ENCODE peak calls at places on chromosomes 5 and 9, in five cellular contexts. One of them, this sample, is unnamed.

GRCh38 chr5:144102361-144102760 is 68.1 kb downstream of the YIPF5 start:
- DNase-seq in GM23338: no peak
- DNase-seq in H1: no peak
- DNase-seq in foreskin fibroblast: no peak
- DNase-seq in AG04450: no peak
- DNase-seq in this sample: no peak

GRCh38 chr9:72807765-72808445 is 144.9 kb downstream of the ALDH1A1 start:
- DNase-seq in GM23338: peak; percentile 47
- DNase-seq in H1: no peak
- DNase-seq in foreskin fibroblast: no peak
- DNase-seq in AG04450: no peak
- DNase-seq in this sample: no peak

GRCh38 chr5:144583493-144584154 is 413.0 kb downstream of the KCTD16 start:
- DNase-seq in GM23338: peak; percentile 21
- DNase-seq in H1: no peak
- DNase-seq in foreskin fibroblast: no peak
- DNase-seq in AG04450: no peak
- DNase-seq in this sample: no peak

GRCh38 chr9:18190671-18191374 is 283.1 kb upstream of the ADAMTSL1 start:
- DNase-seq in GM23338: peak; percentile 47
- DNase-seq in H1: no peak
- DNase-seq in foreskin fibroblast: no peak
- DNase-seq in AG04450: no peak
- DNase-seq in this sample: no peak

GRCh38 chr5:104146652-104147051 is 584.1 kb upstream of the NUDT12 start:
- DNase-seq in GM23338: no peak
- DNase-seq in H1: no peak
- DNase-seq in foreskin fibroblast: no peak
- DNase-seq in AG04450: no peak
- DNase-seq in this sample: no peak

GRCh38 chr9:4077499-4078102 is 222.3 kb downstream of the GLIS3 start:
- DNase-seq in GM23338: peak; percentile 86
- DNase-seq in H1: no peak
- DNase-seq in foreskin fibroblast: peak; percentile 34
- DNase-seq in AG04450: peak; percentile 29
- DNase-seq in this sample: peak; percentile 83

GRCh38 chr9:127007638-127008037 is 93.1 kb downstream of the RALGPS1 start:
- DNase-seq in GM23338: no peak
- DNase-seq in H1: no peak
- DNase-seq in foreskin fibroblast: no peak
- DNase-seq in AG04450: no peak
- DNase-seq in this sample: no peak

GRCh38 chr9:133160742-133161541 is 2.8 kb downstream of the GBGT1 start:
- DNase-seq in GM23338: peak; percentile 68
- DNase-seq in H1: no peak
- DNase-seq in foreskin fibroblast: peak; percentile 67
- DNase-seq in AG04450: no peak
- DNase-seq in this sample: peak; percentile 77

GRCh38 chr9:90921104-90921503 is 119.5 kb downstream of the SYK start:
- DNase-seq in GM23338: no peak
- DNase-seq in H1: no peak
- DNase-seq in foreskin fibroblast: peak; percentile 27
- DNase-seq in AG04450: no peak
- DNase-seq in this sample: peak; percentile 29

GRCh38 chr5:133483406-133484090 is 128.8 kb downstream of the FSTL4 start:
- DNase-seq in GM23338: no peak
- DNase-seq in H1: no peak
- DNase-seq in foreskin fibroblast: no peak
- DNase-seq in AG04450: no peak
- DNase-seq in this sample: no peak

GRCh38 chr5:124736814-124737186 is 9.6 kb downstream of the ZNF608 start:
- DNase-seq in GM23338: no peak
- DNase-seq in H1: no peak
- DNase-seq in foreskin fibroblast: no peak
- DNase-seq in AG04450: no peak
- DNase-seq in this sample: no peak

GRCh38 chr9:20620658-20621552 is 1.4 kb downstream of the MLLT3 start:
- DNase-seq in GM23338: peak; percentile 43
- DNase-seq in H1: no peak
- DNase-seq in foreskin fibroblast: no peak
- DNase-seq in AG04450: no peak
- DNase-seq in this sample: peak; percentile 49

GRCh38 chr5:170273968-170274710 is 23.4 kb downstream of the LCP2 start:
- DNase-seq in GM23338: peak; percentile 84
- DNase-seq in H1: peak; percentile 38
- DNase-seq in foreskin fibroblast: no peak
- DNase-seq in AG04450: no peak
- DNase-seq in this sample: no peak
- TF ChIP-seq CTCF in GM23338: peak; percentile 66
- TF ChIP-seq CTCF in H1: peak; percentile 89
- TF ChIP-seq CTCF in foreskin fibroblast: no peak
- TF ChIP-seq CTCF in AG04450: no peak
- TF ChIP-seq CTCF in this sample: peak; percentile 13

GRCh38 chr5:160252916-160253315 is 23.6 kb downstream of the FABP6 start:
- DNase-seq in GM23338: no peak
- DNase-seq in H1: no peak
- DNase-seq in foreskin fibroblast: no peak
- DNase-seq in AG04450: no peak
- DNase-seq in this sample: no peak
- H3K4me3 ChIP-seq in GM23338: no peak overlapping the region
- H3K4me3 ChIP-seq in H1: no peak overlapping the region
- H3K4me3 ChIP-seq in foreskin fibroblast: no peak overlapping the region
- H3K4me3 ChIP-seq in AG04450: no peak overlapping the region
- H3K4me3 ChIP-seq in this sample: no peak overlapping the region

GRCh38 chr5:172872997-172873491 is 39.0 kb downstream of the ERGIC1 start:
- DNase-seq in GM23338: no peak
- DNase-seq in H1: no peak
- DNase-seq in foreskin fibroblast: peak; percentile 55
- DNase-seq in AG04450: no peak
- DNase-seq in this sample: peak; percentile 45
- TF ChIP-seq CTCF in GM23338: no peak
- TF ChIP-seq CTCF in H1: no peak
- TF ChIP-seq CTCF in foreskin fibroblast: no peak
- TF ChIP-seq CTCF in AG04450: no peak
- TF ChIP-seq CTCF in this sample: no peak

GRCh38 chr5:167951121-167951520 is 340.3 kb upstream of the WWC1 start:
- DNase-seq in GM23338: no peak
- DNase-seq in H1: no peak
- DNase-seq in foreskin fibroblast: no peak
- DNase-seq in AG04450: no peak
- DNase-seq in this sample: no peak
- H3K4me3 ChIP-seq in GM23338: no peak overlapping the region
- H3K4me3 ChIP-seq in H1: no peak overlapping the region
- H3K4me3 ChIP-seq in foreskin fibroblast: no peak overlapping the region
- H3K4me3 ChIP-seq in AG04450: peak overlapping the region; percentile 30
- H3K4me3 ChIP-seq in this sample: no peak overlapping the region

DNA sequence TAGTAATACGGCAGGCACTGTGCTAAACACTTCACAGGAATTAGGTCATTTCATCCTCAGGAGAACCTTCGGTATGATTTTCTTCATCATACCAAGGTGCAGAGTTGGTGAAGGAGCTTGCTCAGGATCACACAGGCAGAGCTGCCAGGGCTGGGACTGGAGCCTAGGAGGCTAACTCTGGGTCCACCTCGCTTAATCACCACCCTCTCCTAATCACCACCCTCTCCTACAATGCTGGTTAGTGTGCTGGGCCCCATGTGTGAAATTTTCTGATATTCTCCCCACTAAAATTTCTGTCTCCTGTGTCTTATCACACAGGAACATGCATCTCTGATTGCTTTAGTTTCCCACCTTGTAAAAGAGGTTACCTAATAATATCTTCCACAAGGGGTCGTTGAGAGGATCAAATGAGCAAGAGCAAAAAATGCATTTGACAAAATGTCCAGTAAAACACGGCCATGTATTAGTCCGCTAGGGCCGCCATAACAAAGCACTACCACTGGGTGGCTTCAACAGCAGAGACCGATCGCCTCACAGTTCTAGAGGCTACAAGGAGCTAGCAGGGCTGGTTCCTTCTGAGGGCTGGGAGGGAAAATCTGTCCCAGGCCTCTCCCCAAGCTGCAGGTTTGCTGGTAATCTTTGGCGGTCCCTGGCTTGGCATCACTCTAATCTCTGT is 128.2 kb upstream of the NFIB start:
- DNase-seq in GM23338: peak; percentile 87
- DNase-seq in H1: no peak
- DNase-seq in foreskin fibroblast: no peak
- DNase-seq in AG04450: no peak
- DNase-seq in this sample: peak; percentile 13
- TF ChIP-seq CTCF in GM23338: peak; percentile 75
- TF ChIP-seq CTCF in H1: peak; percentile 73
- TF ChIP-seq CTCF in foreskin fibroblast: peak; percentile 24
- TF ChIP-seq CTCF in AG04450: peak; percentile 33
- TF ChIP-seq CTCF in this sample: peak; percentile 29

DNA sequence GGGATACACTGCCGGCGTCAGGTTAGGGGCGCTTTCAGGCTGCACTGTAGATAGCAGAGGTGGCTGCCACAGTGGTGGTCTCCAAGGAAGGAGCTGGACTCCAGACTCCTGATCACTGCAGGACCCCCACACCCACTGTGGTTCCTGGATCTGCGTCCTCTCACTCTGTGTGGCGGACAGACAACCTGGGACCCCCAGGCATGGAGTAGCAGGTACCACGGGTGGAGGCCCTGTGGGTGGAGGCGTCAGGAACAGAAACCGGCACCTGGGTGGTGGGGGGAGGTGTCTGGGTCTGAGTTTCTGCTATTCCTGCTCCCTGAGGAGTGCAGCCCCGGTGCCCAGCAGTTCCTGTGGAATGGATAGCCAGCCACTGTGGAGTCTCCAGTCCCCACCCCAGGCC is 75.1 kb upstream of the PCAT7 start:
- DNase-seq in GM23338: no peak
- DNase-seq in H1: no peak
- DNase-seq in foreskin fibroblast: no peak
- DNase-seq in AG04450: no peak
- DNase-seq in this sample: no peak
- H3K4me3 ChIP-seq in GM23338: no peak overlapping the region
- H3K4me3 ChIP-seq in H1: no peak overlapping the region
- H3K4me3 ChIP-seq in foreskin fibroblast: no peak overlapping the region
- H3K4me3 ChIP-seq in AG04450: no peak overlapping the region
- H3K4me3 ChIP-seq in this sample: no peak overlapping the region